ENCODE peak calls at places on chromosomes 7 and 10, in six cellular contexts. Z is foreskin keratinocyte, J is fibroblast of lung, P is heart right ventricle, I is sigmoid colon, V is transverse colon. R is an unnamed sample. For H3K27me3, the result is how much of the 10 kb centered on the place peaks cover.

GRCh38 chr7:106022193-106022821 is 59.2 kb downstream of the CDHR3 start:
- DNase-seq in I (no peak), V (peak), P (no peak), Z (no peak), J (no peak), R (peak)

GRCh38 chr7:107691713-107692112 is 31.1 kb downstream of the SLC26A4 start:
- DNase-seq in I (no peak), V (no peak), Z (no peak), J (peak), P (peak), R (no peak)

GRCh38 chr7:38929460-38930171 is 20.6 kb upstream of the VPS41 start:
- DNase-seq in P (no peak), I (no peak), Z (no peak), J (no peak), V (no peak), R (no peak)

GRCh38 chr7:11768263-11768662 is 63.7 kb downstream of the THSD7A start:
- DNase-seq in J (no peak), P (no peak), I (no peak), V (no peak), Z (no peak), R (no peak)

GRCh38 chr10:102450374-102451104 is 804 bp downstream of the C10orf95 start:
- DNase-seq in I (peak), Z (peak), V (peak), P (peak), J (peak), R (peak)

GRCh38 chr7:29113384-29114102 is 32.8 kb downstream of the CPVL start:
- DNase-seq in J (peak), Z (peak), I (no peak), P (no peak), V (peak), R (no peak)

GRCh38 chr7:64887756-64888508 is 15.1 kb upstream of the ZNF273 start:
- DNase-seq in J (no peak), V (peak), Z (no peak), I (peak), P (no peak), R (peak)

GRCh38 chr7:2065516-2065915 is 167.2 kb downstream of the MAD1L1 start:
- DNase-seq in J (no peak), I (no peak), P (no peak), Z (no peak), V (no peak), R (no peak)

GRCh38 chr10:84191106-84191505 is 3.2 kb upstream of the CDHR1 start:
- DNase-seq in P (no peak), Z (no peak), V (peak), I (no peak), J (no peak), R (no peak)

GRCh38 chr10:94602729-94603515 is 57.3 kb downstream of the HELLS start:
- DNase-seq in P (no peak), J (no peak), Z (no peak), I (no peak), V (no peak), R (no peak)

GRCh38 chr7:81719865-81720264 is 50.0 kb downstream of the HGF start:
- DNase-seq in I (no peak), V (no peak), P (no peak), J (peak), Z (no peak), R (no peak)

GRCh38 chr7:100612730-100613446 is 548 bp downstream of the MOSPD3 start:
- DNase-seq in V (no peak), Z (no peak), J (no peak), I (no peak), P (no peak), R (no peak)

GRCh38 chr10:26486985-26487850 is 49.1 kb downstream of the APBB1IP start:
- DNase-seq in V (peak), Z (peak), I (no peak), P (no peak), J (peak), R (peak)

GRCh38 chr7:888081-889024 is 12.0 kb downstream of the GET4 start:
- DNase-seq in P (no peak), J (no peak), V (no peak), Z (no peak), I (peak), R (no peak)

GRCh38 chr7:91276909-91277308 is 12.7 kb downstream of the FZD1 start:
- DNase-seq in I (no peak), P (no peak), Z (no peak), J (no peak), V (no peak), R (no peak)

GRCh38 chr10:132556994-132557441 is 19.4 kb downstream of the INPP5A start:
- DNase-seq in V (no peak), P (no peak), J (no peak), Z (no peak), I (peak), R (no peak)

GRCh38 chr10:99709480-99710229 is 22.3 kb downstream of the COX15 start:
- DNase-seq in J (peak), V (no peak), I (no peak), P (no peak), Z (peak), R (no peak)

GRCh38 chr10:86139066-86139657 is 227.4 kb downstream of the GRID1 start:
- DNase-seq in Z (no peak), V (no peak), J (no peak), I (no peak), P (no peak), R (no peak)

GRCh38 chr7:44966731-44967538 is 11.9 kb downstream of the MYO1G start:
- DNase-seq in P (no peak), Z (no peak), J (no peak), I (peak), V (no peak), R (no peak)

GRCh38 chr7:52017802-52018679 is 701.4 kb upstream of the COBL start:
- DNase-seq in J (no peak), I (no peak), P (no peak), V (peak), Z (no peak), R (no peak)

GRCh38 chr10:68550747-68551411 is 9.3 kb upstream of the TET1 start:
- DNase-seq in V (peak), J (peak), I (no peak), P (peak), Z (peak), R (peak)

GRCh38 chr7:47698386-47698785 is 116.5 kb upstream of the TNS3 start:
- DNase-seq in I (no peak), Z (no peak), V (no peak), J (no peak), P (no peak), R (no peak)

GRCh38 chr10:72320676-72321247 is 34.0 kb downstream of the DNAJB12 start:
- DNase-seq in I (peak), Z (peak), J (peak), V (peak), P (peak), R (peak)

GRCh38 chr7:75931676-75932075 is 16.7 kb downstream of the POR start:
- DNase-seq in I (no peak), Z (no peak), V (no peak), J (no peak), P (no peak), R (no peak)

GRCh38 chr10:13831711-13832110 is 244.9 kb downstream of the PRPF18 start:
- DNase-seq in J (peak), Z (no peak), V (no peak), P (peak), I (peak), R (no peak)

GRCh38 chr7:139431010-139431409 is 52.5 kb downstream of the KLRG2 start:
- DNase-seq in V (no peak), J (no peak), P (no peak), I (no peak), Z (peak), R (no peak)

GRCh38 chr10:129397198-129397974 is 69.7 kb upstream of the MGMT start:
- DNase-seq in Z (no peak), V (no peak), J (no peak), P (no peak), I (no peak), R (no peak)

GRCh38 chr7:87339373-87339897 is 6.0 kb upstream of the CROT start:
- DNase-seq in Z (no peak), P (no peak), I (no peak), V (no peak), J (no peak), R (no peak)

GRCh38 chr7:100022621-100023020 is 7.2 kb downstream of the ZKSCAN1 start:
- DNase-seq in P (no peak), V (peak), I (no peak), Z (peak), J (no peak), R (no peak)

GRCh38 chr10:127570036-127570435 is 20.9 kb downstream of the NPS start:
- DNase-seq in J (no peak), P (no peak), I (no peak), Z (no peak), V (no peak), R (no peak)

GRCh38 chr10:46541735-46542566 is 14.5 kb downstream of the GPRIN2 start:
- DNase-seq in Z (no peak), V (peak), P (no peak), I (no peak), J (no peak), R (no peak)

GRCh38 chr7:73919694-73920375 is 58.9 kb downstream of the TMEM270 start:
- DNase-seq in J (no peak), I (peak), P (no peak), V (no peak), Z (no peak), R (no peak)

GRCh38 chr7:133530682-133531081 is 277.8 kb downstream of the EXOC4 start:
- DNase-seq in J (peak), Z (no peak), I (no peak), V (no peak), P (peak), R (no peak)

GRCh38 chr7:2575733-2576350 is 17.1 kb downstream of the IQCE start:
- DNase-seq in I (no peak), V (no peak), P (no peak), Z (no peak), J (no peak), R (no peak)

GRCh38 chr10:504806-505205 is 184.7 kb downstream of the DIP2C start:
- DNase-seq in V (no peak), J (no peak), P (no peak), Z (no peak), I (peak), R (no peak)

GRCh38 chr7:46319841-46320240 is 398.8 kb upstream of the IGFBP3 start:
- DNase-seq in Z (no peak), V (no peak), J (no peak), P (no peak), I (no peak), R (no peak)

DNA sequence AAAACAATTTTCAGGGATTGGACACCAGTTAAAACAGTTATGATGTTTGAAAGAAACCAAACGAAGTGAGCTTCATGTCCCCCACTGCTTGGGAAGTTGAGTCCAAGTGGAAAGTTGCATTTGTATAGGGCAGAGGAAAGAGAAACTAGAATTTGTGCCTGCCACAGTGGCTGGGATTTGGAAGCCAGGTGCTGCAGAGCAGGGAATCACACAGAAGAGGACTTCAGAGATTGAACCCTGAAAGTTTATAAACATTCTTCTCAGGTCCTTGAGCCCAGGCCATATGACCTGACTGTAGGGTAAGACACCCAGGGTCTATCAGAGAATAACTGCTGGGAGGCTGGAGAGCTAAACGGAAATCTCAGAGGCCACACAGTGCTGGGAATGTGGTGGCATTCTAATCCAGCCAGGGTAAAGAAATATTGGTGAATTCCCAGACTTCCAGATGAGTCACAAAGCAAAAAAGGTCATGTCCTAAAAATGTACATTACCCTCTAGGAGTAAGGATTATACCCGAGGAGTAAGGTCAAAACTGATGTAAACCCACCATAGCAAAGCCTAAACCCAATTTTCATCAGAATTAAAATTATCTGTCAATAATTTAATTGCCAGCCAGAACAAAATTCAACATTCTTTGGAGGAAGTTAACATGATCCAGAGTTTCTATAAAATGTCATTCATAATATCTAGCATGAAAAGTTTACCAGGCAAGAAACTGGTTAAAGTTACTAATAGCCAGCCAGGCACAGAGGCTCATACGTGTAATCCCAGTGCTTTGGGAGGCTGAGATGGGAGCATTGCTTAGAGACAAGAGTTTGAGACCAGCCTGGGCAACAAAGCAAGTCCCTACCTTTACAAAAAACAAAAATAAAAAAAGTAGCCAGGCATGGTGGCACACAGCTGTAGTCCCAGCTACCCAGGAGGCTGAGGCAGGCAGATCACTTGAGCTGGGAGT is 31.2 kb downstream of the TOMM7 start:
- DNase-seq in J (peak), I (no peak), V (no peak), Z (no peak), P (no peak), R (no peak)
- H3K27ac ChIP-seq in J (no peak), I (no peak), V (no peak), Z (no peak), P (no peak), R (no peak)

GRCh38 chr7:30197438-30197837 is 62.7 kb downstream of the MTURN start:
- DNase-seq in J (no peak), Z (no peak), I (no peak), P (no peak), V (no peak), R (no peak)
- TF ChIP-seq CTCF in J (no peak), Z (no peak), I (no peak), P (no peak), V (no peak), R (no peak)

GRCh38 chr10:48457949-48458661 is 146.8 kb downstream of the ARHGAP22 start:
- DNase-seq in P (no peak), Z (no peak), I (peak), J (no peak), V (no peak), R (no peak)
- H3K27me3 ChIP-seq in P (under half), Z (under half), I (under half), J (under half), V (under half), R (under half)

DNA sequence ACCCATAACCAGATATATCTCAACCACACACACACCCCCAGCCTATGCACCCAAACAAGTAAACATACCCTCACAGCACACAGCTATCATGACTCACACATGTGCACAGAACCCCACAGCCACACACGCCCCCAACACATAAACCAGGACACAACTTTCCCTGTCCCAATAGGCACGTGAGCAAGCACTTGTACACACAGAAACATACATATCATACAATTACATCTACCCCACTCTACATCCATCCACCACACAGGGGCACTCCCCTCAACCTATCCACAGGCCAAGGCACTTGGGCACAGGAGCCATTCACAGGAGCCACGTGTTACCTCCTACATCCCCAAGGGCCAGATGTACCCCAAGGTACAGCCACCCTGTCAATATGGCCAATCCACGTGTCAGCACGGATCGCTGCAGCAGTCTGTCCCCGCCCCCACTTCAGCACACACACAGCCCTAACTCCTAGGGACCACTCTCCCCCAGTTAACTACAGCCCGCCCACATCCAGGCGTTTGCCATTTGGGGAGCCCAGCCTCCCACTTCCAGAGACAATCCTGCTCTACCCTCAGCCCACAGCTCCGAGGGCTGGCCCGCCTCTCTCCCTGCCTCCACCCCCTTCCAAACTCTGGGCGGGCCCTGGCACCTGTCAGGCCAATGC is 163.5 kb downstream of the SH3PXD2A start:
- DNase-seq in I (no peak), V (no peak), J (no peak), Z (no peak), P (no peak), R (no peak)
- H3K27ac ChIP-seq in I (peak), V (peak), J (no peak), Z (no peak), P (no peak), R (no peak)

GRCh38 chr10:106771132-106771531 is 393.4 kb downstream of the SORCS1 start:
- DNase-seq in P (no peak), I (no peak), J (no peak), V (no peak), Z (no peak), R (no peak)

GRCh38 chr10:106768204-106768603 is 396.3 kb downstream of the SORCS1 start:
- DNase-seq in V (no peak), J (no peak), Z (no peak), P (no peak), I (no peak), R (no peak)

GRCh38 chr10:106764360-106764759 is 400.1 kb downstream of the SORCS1 start:
- DNase-seq in J (no peak), I (no peak), Z (no peak), V (no peak), P (no peak), R (no peak)

DNA sequence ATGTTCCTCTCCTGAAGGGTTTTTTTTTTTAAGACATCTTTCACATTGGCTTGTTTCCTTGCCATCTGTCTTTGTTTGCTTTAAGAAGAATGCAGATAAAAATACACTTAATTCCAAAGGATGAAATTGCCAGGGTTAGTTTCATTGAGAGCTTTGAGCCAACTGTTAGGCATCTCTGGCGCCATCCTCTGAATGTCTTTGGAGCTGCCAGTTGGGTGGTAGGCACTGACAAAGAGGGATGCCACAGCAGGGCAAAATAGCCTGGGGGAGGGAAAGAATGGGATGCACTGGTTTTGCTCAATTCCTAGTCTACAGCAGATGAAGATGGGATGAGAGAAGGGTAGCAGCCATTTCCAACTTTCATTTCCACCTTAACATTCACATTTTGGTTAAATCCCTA is 399.2 kb downstream of the SORCS1 start:
- DNase-seq in P (no peak), J (no peak), I (no peak), V (no peak), Z (no peak), R (no peak)
- TF ChIP-seq CTCF in P (no peak), J (no peak), I (no peak), V (no peak), Z (no peak), R (no peak)